ENCODE peak calls at places on chromosomes 3 and 15, in nine cellular contexts. W is IMR-90; O is mesenchymal stem cell; G is left ventricle myocardium inferior; I is mammary epithelial cell; A is Peyer's patch; H is effector memory CD4-positive, alpha-beta T cell; Q is CD8-positive, alpha-beta T cell; R is naive thymus-derived CD4-positive, alpha-beta T cell. M is an unnamed sample.

GRCh38 chr3:169215461-169215860 is 448.1 kb downstream of the MECOM start:
- DNase-seq in W (no peak), O (no peak), G (no peak), I (no peak), A (no peak), H (no peak), Q (no peak), R (no peak), M (no peak)

GRCh38 chr3:9820944-9821343 is 10.9 kb downstream of the TTLL3 start:
- DNase-seq in W (peak; percentile 23), O (peak; percentile 49), G (no peak), I (no peak), A (no peak), H (no peak), Q (no peak), R (no peak), M (no peak)

GRCh38 chr3:135970500-135971116 is 5.1 kb downstream of the PPP2R3A start:
- DNase-seq in W (peak; percentile 44), O (no peak), G (no peak), I (peak; percentile 74), A (no peak), H (no peak), Q (no peak), R (no peak), M (no peak)

GRCh38 chr15:87498545-87498944 is 758.0 kb downstream of the NTRK3 start:
- DNase-seq in W (peak; percentile 0), O (peak; percentile 64), G (no peak), I (no peak), A (no peak), H (no peak), Q (no peak), R (no peak), M (no peak)

GRCh38 chr15:48774484-48774883 is 36.4 kb downstream of the CEP152 start:
- DNase-seq in W (peak; percentile 53), O (no peak), G (no peak), I (no peak), A (no peak), H (no peak), Q (no peak), R (no peak), M (no peak)

GRCh38 chr15:50837256-50837770 is 71.2 kb upstream of the AP4E1 start:
- DNase-seq in W (no peak), O (no peak), G (no peak), I (no peak), A (no peak), H (no peak), Q (no peak), R (no peak), M (no peak)

GRCh38 chr3:110344897-110345767 is 726.5 kb upstream of the NECTIN3 start:
- DNase-seq in W (peak; percentile 44), O (peak; percentile 44), G (no peak), I (no peak), A (no peak), H (no peak), Q (no peak), R (no peak), M (no peak)

GRCh38 chr15:77226652-77227051 is 155.7 kb upstream of the TSPAN3 start:
- DNase-seq in W (no peak), O (no peak), G (no peak), I (no peak), A (no peak), H (no peak), Q (no peak), R (no peak), M (no peak)

GRCh38 chr3:186775999-186776398 is 7.4 kb upstream of the EIF4A2 start:
- DNase-seq in W (no peak), O (no peak), G (no peak), I (no peak), A (no peak), H (no peak), Q (no peak), R (no peak), M (no peak)

GRCh38 chr3:16388850-16389411 is 123.9 kb downstream of the OXNAD1 start:
- DNase-seq in W (peak; percentile 78), O (peak; percentile 54), G (no peak), I (no peak), A (no peak), H (no peak), Q (no peak), R (no peak), M (no peak)

DNA sequence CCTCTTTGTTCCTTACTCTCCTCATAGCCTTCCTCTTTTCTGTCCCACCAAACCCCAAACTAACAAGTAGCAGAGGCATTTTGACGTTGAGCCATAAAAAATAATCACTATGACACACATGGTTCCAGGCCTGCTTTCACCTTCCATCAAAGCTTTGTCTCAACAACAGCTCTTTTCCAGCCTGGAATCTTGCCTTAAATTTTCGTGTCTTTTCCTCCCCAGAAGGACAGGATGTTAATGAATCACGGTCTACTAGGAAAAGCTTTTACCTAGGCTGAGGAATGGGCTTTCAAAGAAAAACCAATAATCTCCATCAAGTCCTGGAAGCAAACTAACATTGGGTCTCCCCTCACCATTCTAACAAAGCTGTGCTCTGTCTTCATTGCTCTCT is 107.1 kb upstream of the SLC4A7 start:
- DNase-seq in W (peak; percentile 20), O (no peak), G (no peak), I (no peak), A (no peak), H (no peak), Q (no peak), R (no peak), M (no peak)
- H3K4me3 ChIP-seq in W (no peak overlapping the region), O (no peak overlapping the region), G (peak overlapping the region; percentile 4), I (no peak overlapping the region), A (no peak overlapping the region), H (no peak overlapping the region), Q (no peak overlapping the region), R (no peak overlapping the region), M (peak overlapping the region; percentile 0)

GRCh38 chr15:95698971-95699370 is 631.5 kb upstream of the NR2F2 start:
- DNase-seq in W (peak; percentile 31), O (peak; percentile 14), G (no peak), I (no peak), A (no peak), H (no peak), Q (no peak), R (no peak), M (no peak)
- H3K9me3 ChIP-seq in W (peaks cover 32% of the 10 kb centered on the region), O (peaks cover 78% of the 10 kb centered on the region), G (peaks cover 69% of the 10 kb centered on the region), I (peaks cover 30% of the 10 kb centered on the region), A (peaks cover 26% of the 10 kb centered on the region), H (peaks cover 9% of the 10 kb centered on the region), Q (no peaks in the 10 kb centered on the region), R (peaks cover 34% of the 10 kb centered on the region), M (peaks cover 27% of the 10 kb centered on the region)

DNA sequence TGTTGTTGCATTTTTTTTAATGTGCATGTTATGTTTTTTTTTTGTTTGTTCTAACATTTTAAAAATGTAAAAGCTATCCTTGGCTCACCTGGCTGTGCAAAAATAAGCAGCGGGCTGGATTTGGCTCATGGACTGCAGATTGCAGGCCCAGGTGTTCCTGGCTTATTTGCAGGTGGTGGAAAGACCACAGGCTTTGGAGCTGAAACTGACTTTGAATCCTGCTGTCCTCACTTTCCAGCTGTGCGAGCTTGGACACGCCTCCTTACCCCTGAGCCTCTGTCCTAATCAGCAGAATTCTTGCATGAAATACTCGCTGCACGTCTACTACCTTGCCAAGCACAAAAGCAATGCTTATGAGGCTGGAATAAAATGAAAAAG is 188.7 kb upstream of the TPM1 start:
- DNase-seq in W (no peak), O (no peak), G (no peak), I (peak; percentile 45), A (no peak), H (no peak), Q (no peak), R (no peak), M (no peak)
- H3K4me1 ChIP-seq in W (peaks cover 22% of the 10 kb centered on the region), O (peaks cover 34% of the 10 kb centered on the region), G (peaks cover 22% of the 10 kb centered on the region), I (peaks cover 53% of the 10 kb centered on the region), A (peaks cover 2% of the 10 kb centered on the region), H (no peaks in the 10 kb centered on the region), Q (no peaks in the 10 kb centered on the region), R (peaks cover 12% of the 10 kb centered on the region), M (no peaks in the 10 kb centered on the region)

DNA sequence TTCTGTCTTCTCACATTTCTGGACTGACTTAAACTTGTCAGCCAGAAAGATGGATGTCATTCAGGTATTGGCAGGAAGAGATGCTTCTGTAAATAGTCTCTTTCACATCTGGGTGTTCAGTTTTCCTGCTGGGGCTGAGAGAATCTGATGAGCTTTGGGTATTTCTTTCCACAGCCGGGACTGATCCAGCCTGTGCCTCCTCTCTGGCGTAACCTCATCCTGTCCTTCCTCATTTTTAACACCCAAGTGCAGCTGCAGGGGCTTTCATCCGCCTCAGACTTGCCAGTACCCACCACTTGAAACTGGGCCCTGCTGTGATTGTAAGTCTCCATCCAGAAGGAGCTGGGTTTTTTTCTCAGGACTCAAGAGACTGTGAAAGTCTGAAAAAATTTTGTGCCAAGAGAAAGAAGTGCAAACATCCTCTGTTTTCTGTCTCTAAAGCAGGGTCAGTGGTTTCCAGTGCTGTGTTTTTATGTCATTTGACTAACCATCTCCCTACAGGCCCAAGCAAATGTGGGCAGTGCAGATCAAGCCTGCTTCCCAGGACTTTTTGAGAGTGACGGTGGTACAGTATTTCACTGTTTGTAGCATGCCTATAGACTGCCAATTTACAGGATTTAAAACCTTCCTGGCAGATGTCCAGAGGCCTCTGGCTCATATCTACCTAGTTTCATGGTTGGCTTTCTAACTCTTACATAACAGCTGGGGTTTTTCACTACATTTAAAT is 342.7 kb downstream of the PTPRG start:
- DNase-seq in W (peak; percentile 37), O (peak; percentile 26), G (peak; percentile 27), I (peak; percentile 57), A (peak; percentile 51), H (no peak), Q (no peak), R (no peak), M (peak; percentile 62)
- H3K4me3 ChIP-seq in W (no peak overlapping the region), O (no peak overlapping the region), G (no peak overlapping the region), I (no peak overlapping the region), A (no peak overlapping the region), H (no peak overlapping the region), Q (no peak overlapping the region), R (no peak overlapping the region), M (no peak overlapping the region)

GRCh38 chr3:149828390-149828789 is 15.4 kb downstream of the RNF13 start:
- DNase-seq in W (no peak), O (no peak), G (no peak), I (no peak), A (no peak), H (no peak), Q (no peak), R (no peak), M (no peak)

GRCh38 chr3:149830902-149831301 is 17.9 kb downstream of the RNF13 start:
- DNase-seq in W (no peak), O (no peak), G (no peak), I (no peak), A (no peak), H (no peak), Q (no peak), R (no peak), M (no peak)

GRCh38 chr3:149833241-149833640 is 20.2 kb downstream of the RNF13 start:
- DNase-seq in W (no peak), O (no peak), G (no peak), I (no peak), A (no peak), H (no peak), Q (no peak), R (no peak), M (no peak)

GRCh38 chr3:149831321-149831720 is 18.3 kb downstream of the RNF13 start:
- DNase-seq in W (no peak), O (no peak), G (no peak), I (no peak), A (no peak), H (no peak), Q (no peak), R (no peak), M (no peak)

DNA sequence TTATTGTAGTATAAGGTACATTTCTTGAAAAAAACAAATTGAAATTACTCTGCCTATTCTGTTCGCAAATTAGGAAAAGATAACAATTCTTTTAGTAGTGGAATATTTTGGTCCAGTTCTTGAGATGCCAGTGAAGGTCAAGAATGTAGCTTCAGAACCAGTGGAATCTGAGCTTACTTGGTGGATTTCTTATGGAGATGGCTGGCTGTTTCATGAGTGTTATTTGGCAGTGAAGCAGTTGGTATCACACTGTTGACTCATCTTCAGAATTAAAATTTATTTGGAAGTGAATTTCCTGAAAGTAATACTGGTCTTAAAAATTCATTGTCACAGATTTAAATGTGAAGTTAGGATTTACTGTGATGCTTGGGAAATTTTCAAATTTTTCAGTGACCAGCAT is 19.1 kb downstream of the RNF13 start:
- DNase-seq in W (peak; percentile 53), O (no peak), G (no peak), I (no peak), A (no peak), H (no peak), Q (no peak), R (no peak), M (no peak)
- H3K9me3 ChIP-seq in W (peaks cover 8% of the 10 kb centered on the region), O (peaks cover 36% of the 10 kb centered on the region), G (peaks cover 55% of the 10 kb centered on the region), I (peaks cover 21% of the 10 kb centered on the region), A (peaks cover 22% of the 10 kb centered on the region), H (peaks cover 11% of the 10 kb centered on the region), Q (peaks cover 7% of the 10 kb centered on the region), R (peaks cover 34% of the 10 kb centered on the region), M (peaks cover 26% of the 10 kb centered on the region)